ENCODE peak calls at places on chromosomes 13 and 19, in four cellular contexts. P, T, X and O are unnamed samples.
A peak's percentile ranks its signal among the peaks of the same experiment; 100 is the strongest.

GRCh38 chr13:92135509-92135908 is 737.1 kb downstream of the GPC5 start:
- DNase-seq in X (no peak), P (no peak), T (no peak), O (no peak)

GRCh38 chr19:41531438-41532311 is 44.3 kb upstream of the CEACAM21 start:
- DNase-seq in T (peak; percentile 63), X (peak; percentile 74), P (peak; percentile 85), O (peak; percentile 93)

GRCh38 chr19:41708481-41708880 is at the start of gene CEACAM5:
- DNase-seq in T (no peak), P (no peak), X (peak; percentile 91), O (no peak)

GRCh38 chr13:114166381-114167131 is 12.5 kb upstream of the CFAP97D2 start:
- DNase-seq in X (no peak), T (no peak), P (no peak), O (no peak)

GRCh38 chr13:95784891-95785290 is 108.0 kb downstream of the DNAJC3 start:
- DNase-seq in P (no peak), X (no peak), T (no peak), O (no peak)

GRCh38 chr13:110914293-110915056 is 394 bp downstream of the ANKRD10 start:
- DNase-seq in T (peak; percentile 77), X (peak; percentile 76), P (peak; percentile 28), O (peak; percentile 93)

GRCh38 chr19:43525836-43526771 is 897 bp downstream of the ETHE1 start:
- DNase-seq in X (peak; percentile 86), T (peak; percentile 42), P (no peak), O (no peak)

GRCh38 chr13:41597348-41598041 is 140.1 kb downstream of the RGCC start:
- DNase-seq in T (no peak), P (no peak), X (no peak), O (no peak)

GRCh38 chr19:36113895-36114762 is 546 bp downstream of the POLR2I start:
- DNase-seq in X (peak; percentile 32), T (peak; percentile 51), P (peak; percentile 63), O (no peak)

GRCh38 chr19:1461862-1462261 is 11.9 kb downstream of the APC2 start:
- DNase-seq in T (no peak), X (no peak), P (no peak), O (no peak)

GRCh38 chr13:94345374-94346195 is 133.9 kb downstream of the DCT start:
- DNase-seq in T (no peak), X (no peak), P (no peak), O (no peak)

GRCh38 chr19:32599736-32600157 is 18.8 kb downstream of the PDCD5 start:
- DNase-seq in T (no peak), X (peak; percentile 25), P (peak; percentile 77), O (no peak)

GRCh38 chr13:30805132-30805537 is 69.8 kb downstream of the ALOX5AP start:
- DNase-seq in T (no peak), P (no peak), X (no peak), O (no peak)

GRCh38 chr19:5960005-5961001 is 17.6 kb downstream of the RANBP3 start:
- DNase-seq in P (no peak), X (no peak), T (no peak), O (no peak)

GRCh38 chr13:93388701-93389100 is 162.1 kb downstream of the GPC6 start:
- DNase-seq in X (no peak), P (no peak), T (no peak), O (no peak)

GRCh38 chr19:33804021-33804799 is 7.5 kb downstream of the KCTD15 start:
- DNase-seq in T (peak; percentile 81), P (peak; percentile 96), X (peak; percentile 94), O (no peak)

GRCh38 chr13:91609353-91609752 is 210.9 kb downstream of the GPC5 start:
- DNase-seq in X (no peak), P (no peak), T (no peak), O (no peak)

GRCh38 chr13:53170910-53171309 is 142.3 kb downstream of the OLFM4 start:
- DNase-seq in P (no peak), T (no peak), X (no peak), O (no peak)

GRCh38 chr19:18832331-18833140 is 777 bp downstream of the UPF1 start:
- DNase-seq in P (peak; percentile 25), X (peak; percentile 42), T (peak; percentile 33), O (no peak)

GRCh38 chr19:14400913-14401312 is 18.2 kb downstream of the DDX39A start:
- DNase-seq in X (no peak), T (no peak), P (no peak), O (no peak)

GRCh38 chr19:1355974-1356865 is 27.5 kb upstream of the NDUFS7 start:
- DNase-seq in X (peak; percentile 43), T (no peak), P (no peak), O (no peak)

GRCh38 chr13:19957320-19958118 is 1.0 kb upstream of the ZMYM2 start:
- DNase-seq in P (peak; percentile 58), T (peak; percentile 90), X (peak; percentile 82), O (peak; percentile 93)

GRCh38 chr13:84192125-84192524 is 309.9 kb upstream of the SLITRK1 start:
- DNase-seq in X (no peak), P (no peak), T (no peak), O (no peak)

GRCh38 chr19:34120846-34121639 is 51.3 kb upstream of the LSM14A start:
- DNase-seq in T (no peak), X (no peak), P (peak; percentile 87), O (no peak)

GRCh38 chr13:26583662-26584061 is 26.2 kb downstream of the WASF3 start:
- DNase-seq in T (no peak), P (no peak), X (no peak), O (no peak)

GRCh38 chr13:51453959-51454703 is 1.3 kb upstream of the INTS6 start:
- DNase-seq in X (peak; percentile 33), T (peak; percentile 44), P (no peak), O (no peak)

GRCh38 chr13:112983428-112984196 is 14.6 kb downstream of the MCF2L start:
- DNase-seq in P (no peak), T (no peak), X (peak; percentile 62), O (no peak)

GRCh38 chr13:105936816-105937215 is 598.6 kb downstream of the EFNB2 start:
- DNase-seq in P (no peak), X (no peak), T (no peak), O (no peak)

GRCh38 chr13:59452189-59452588 is 711.5 kb downstream of the DIAPH3 start:
- DNase-seq in P (no peak), T (no peak), X (no peak), O (no peak)

GRCh38 chr19:57947088-57947418 is 453 bp downstream of the ZNF256 start:
- DNase-seq in P (no peak), X (no peak), T (no peak), O (no peak)

GRCh38 chr13:95924389-95924994 is 128.7 kb downstream of the UGGT2 start:
- DNase-seq in P (peak; percentile 8), T (no peak), X (no peak), O (no peak)

GRCh38 chr19:14066139-14066538 is 4.3 kb upstream of the PALM3 start:
- DNase-seq in T (no peak), P (no peak), X (no peak), O (no peak)

GRCh38 chr19:50459067-50459456 is 17.2 kb upstream of the EMC10 start:
- DNase-seq in X (no peak), T (no peak), P (no peak), O (no peak)
- TF ChIP-seq EP300 in X (no peak), T (no peak), P (no peak), O (no peak)

GRCh38 chr13:85864963-85865530 is 65.8 kb upstream of the SLITRK6 start:
- DNase-seq in X (no peak), T (no peak), P (no peak), O (no peak)
- TF ChIP-seq CTCF in X (no peak), T (no peak), P (no peak), O (peak; percentile 2)

GRCh38 chr19:46346821-46347571 is at the start of gene PPP5C:
- DNase-seq in X (peak; percentile 95), T (peak; percentile 90), P (peak; percentile 100), O (peak; percentile 96)
- TF ChIP-seq EP300 in X (no peak), T (no peak), P (no peak), O (no peak)

DNA sequence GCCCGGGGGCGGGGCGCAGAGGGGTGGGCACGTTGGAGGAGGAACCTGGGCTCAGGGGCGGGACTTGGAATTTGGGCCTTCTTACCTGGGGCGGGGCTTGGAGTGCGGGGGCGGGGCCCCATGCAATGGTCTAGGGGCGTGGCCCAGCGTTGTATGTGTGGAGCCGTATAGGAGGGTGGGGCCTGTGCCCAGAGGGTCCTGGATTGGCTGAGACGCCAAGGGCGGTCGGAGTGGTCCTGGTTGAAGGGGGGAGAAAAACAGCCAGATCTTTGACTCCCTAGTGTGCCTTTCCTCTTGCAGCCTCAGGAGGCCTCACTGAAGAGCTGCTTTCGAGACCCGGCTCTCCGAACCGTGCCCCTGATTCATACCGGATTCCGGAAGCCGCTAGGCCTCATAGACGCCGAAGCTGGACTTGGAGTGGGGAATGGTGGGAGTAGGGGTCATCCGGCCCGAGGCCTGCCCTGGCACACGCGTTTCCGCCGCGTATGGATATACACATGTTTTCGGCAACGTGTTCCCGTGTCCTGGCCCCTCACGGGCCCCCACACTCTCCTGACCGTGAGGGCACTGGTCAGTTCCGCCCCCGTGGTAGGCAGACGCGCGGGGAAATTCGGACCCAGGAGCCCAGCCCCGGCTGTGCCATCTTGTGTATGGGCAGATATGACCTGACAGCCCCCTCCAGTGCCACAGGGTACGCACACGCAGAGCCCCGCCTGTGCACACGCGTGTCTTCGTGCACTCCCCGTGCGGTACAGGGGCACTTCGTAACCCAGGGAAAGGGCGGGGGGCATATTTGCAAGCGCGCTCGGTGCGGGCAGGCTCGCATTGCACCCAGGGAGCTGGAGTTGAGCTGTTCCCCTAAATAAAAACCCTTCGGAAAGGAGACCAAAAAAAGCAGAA is 661 bp upstream of the PRR12 start:
- DNase-seq in X (peak; percentile 98), P (peak; percentile 97), T (peak; percentile 90), O (peak; percentile 99)
- TF ChIP-seq CTCF in X (no peak), P (no peak), T (no peak), O (no peak)